ENCODE peak calls at places on chromosomes 11 and 22, in seven cellular contexts. R, N, I, V, C, U and Z are unnamed samples.

GRCh38 chr11:76265771-76266241 is 59.5 kb upstream of the WNT11 start:
- DNase-seq in C (no peak), R (no peak), I (no peak), N (no peak), U (no peak), V (no peak), Z (no peak)

GRCh38 chr11:134149371-134149770 is 74.4 kb downstream of the NCAPD3 start:
- DNase-seq in R (no peak), U (no peak), V (no peak), C (no peak), N (no peak), I (no peak), Z (no peak)

GRCh38 chr11:9228086-9228485 is 37.1 kb downstream of the DENND5A start:
- DNase-seq in U (no peak), V (no peak), N (no peak), C (no peak), I (no peak), R (peak), Z (no peak)

GRCh38 chr22:41479671-41480396 is 10.9 kb downstream of the ACO2 start:
- DNase-seq in V (no peak), R (peak), I (no peak), N (no peak), C (no peak), U (no peak), Z (no peak)

GRCh38 chr11:70128435-70128906 is 50.4 kb downstream of the ANO1 start:
- DNase-seq in R (no peak), U (no peak), C (no peak), N (peak), V (no peak), I (peak), Z (peak)

GRCh38 chr11:20050551-20051333 is 109.5 kb downstream of the DBX1 start:
- DNase-seq in I (no peak), N (no peak), C (no peak), V (no peak), U (no peak), R (no peak), Z (no peak)

GRCh38 chr22:22788460-22789037 is 99.1 kb upstream of the IGLL5 start:
- DNase-seq in N (no peak), C (no peak), R (no peak), U (no peak), I (no peak), V (no peak), Z (no peak)

GRCh38 chr11:86814775-86815174 is 14.4 kb downstream of the PRSS23 start:
- DNase-seq in V (no peak), N (no peak), C (no peak), I (no peak), U (no peak), R (no peak), Z (no peak)

GRCh38 chr11:72583177-72583553 is 91.1 kb downstream of the PDE2A start:
- DNase-seq in U (no peak), V (no peak), N (no peak), R (no peak), I (no peak), C (no peak), Z (no peak)

GRCh38 chr11:104256525-104256924 is 92.6 kb upstream of the PDGFD start:
- DNase-seq in U (no peak), N (no peak), R (no peak), C (no peak), V (no peak), I (no peak), Z (no peak)

GRCh38 chr11:48088682-48089050 is 108.3 kb downstream of the PTPRJ start:
- DNase-seq in V (no peak), U (no peak), N (no peak), I (no peak), R (no peak), C (no peak), Z (peak)

GRCh38 chr11:36672815-36673450 is 74.9 kb upstream of the RAG2 start:
- DNase-seq in U (no peak), R (no peak), I (peak), N (peak), C (peak), V (peak), Z (peak)

GRCh38 chr11:17873571-17873970 is 139.0 kb downstream of the KCNC1 start:
- DNase-seq in C (no peak), I (no peak), V (no peak), N (no peak), R (no peak), U (no peak), Z (no peak)

GRCh38 chr11:7600205-7600775 is 73.0 kb downstream of the CYB5R2 start:
- DNase-seq in N (peak), V (no peak), R (no peak), C (no peak), U (no peak), I (peak), Z (no peak)

GRCh38 chr11:55719608-55720160 is 53.6 kb upstream of the OR5D13 start:
- DNase-seq in I (no peak), R (no peak), C (no peak), U (no peak), V (no peak), N (no peak), Z (no peak)

GRCh38 chr22:23180893-23181762 is 819 bp downstream of the BCR start:
- DNase-seq in V (peak), N (no peak), U (no peak), I (no peak), R (no peak), C (peak), Z (no peak)

GRCh38 chr11:118000067-118000849 is 14.1 kb downstream of the IL10RA start:
- DNase-seq in C (no peak), V (no peak), R (no peak), N (no peak), U (no peak), I (no peak), Z (no peak)

GRCh38 chr22:45216133-45217003 is 24.3 kb downstream of the KIAA0930 start:
- DNase-seq in I (no peak), V (no peak), N (no peak), R (no peak), U (no peak), C (no peak), Z (no peak)

GRCh38 chr22:40898850-40899357 is 37.0 kb upstream of the DNAJB7 start:
- DNase-seq in U (peak), C (peak), V (peak), R (no peak), I (peak), N (peak), Z (peak)

GRCh38 chr22:31230871-31231621 is 18.9 kb downstream of the LIMK2 start:
- DNase-seq in N (peak), I (no peak), V (peak), C (peak), R (no peak), U (no peak), Z (peak)

GRCh38 chr11:6201486-6201885 is 2.5 kb downstream of the OR52W1 start:
- DNase-seq in V (no peak), C (no peak), U (no peak), R (no peak), I (no peak), N (no peak), Z (no peak)

GRCh38 chr11:3103076-3103475 is 45.9 kb upstream of the CARS1 start:
- DNase-seq in V (peak), N (no peak), U (no peak), I (no peak), C (no peak), R (no peak), Z (no peak)

GRCh38 chr11:10809373-10810199 is 860 bp upstream of the EIF4G2 start:
- DNase-seq in N (no peak), C (peak), U (no peak), V (no peak), I (peak), R (peak), Z (peak)

GRCh38 chr11:64118871-64119495 is 46.9 kb downstream of the MACROD1 start:
- DNase-seq in V (no peak), C (no peak), R (no peak), I (no peak), N (no peak), U (no peak), Z (no peak)

GRCh38 chr22:37623075-37624016 is 14.7 kb downstream of the GGA1 start:
- DNase-seq in N (peak), U (no peak), R (peak), C (peak), I (no peak), V (peak), Z (peak)
- TF ChIP-seq JUND in N (no peak), U (no peak), R (no peak), C (no peak), I (no peak), V (no peak), Z (no peak)

GRCh38 chr11:971731-972365 is 46.2 kb downstream of the AP2A2 start:
- DNase-seq in I (no peak), V (no peak), C (no peak), U (no peak), R (no peak), N (no peak), Z (no peak)

GRCh38 chr11:969651-970205 is 44.1 kb downstream of the AP2A2 start:
- DNase-seq in I (no peak), R (no peak), V (no peak), N (no peak), U (no peak), C (no peak), Z (no peak)

GRCh38 chr11:972812-973211 is 47.1 kb downstream of the AP2A2 start:
- DNase-seq in V (no peak), I (no peak), C (no peak), N (no peak), U (no peak), R (no peak), Z (no peak)

GRCh38 chr11:970319-970871 is 44.7 kb downstream of the AP2A2 start:
- DNase-seq in C (no peak), V (no peak), R (no peak), I (no peak), N (no peak), U (no peak), Z (no peak)

DNA sequence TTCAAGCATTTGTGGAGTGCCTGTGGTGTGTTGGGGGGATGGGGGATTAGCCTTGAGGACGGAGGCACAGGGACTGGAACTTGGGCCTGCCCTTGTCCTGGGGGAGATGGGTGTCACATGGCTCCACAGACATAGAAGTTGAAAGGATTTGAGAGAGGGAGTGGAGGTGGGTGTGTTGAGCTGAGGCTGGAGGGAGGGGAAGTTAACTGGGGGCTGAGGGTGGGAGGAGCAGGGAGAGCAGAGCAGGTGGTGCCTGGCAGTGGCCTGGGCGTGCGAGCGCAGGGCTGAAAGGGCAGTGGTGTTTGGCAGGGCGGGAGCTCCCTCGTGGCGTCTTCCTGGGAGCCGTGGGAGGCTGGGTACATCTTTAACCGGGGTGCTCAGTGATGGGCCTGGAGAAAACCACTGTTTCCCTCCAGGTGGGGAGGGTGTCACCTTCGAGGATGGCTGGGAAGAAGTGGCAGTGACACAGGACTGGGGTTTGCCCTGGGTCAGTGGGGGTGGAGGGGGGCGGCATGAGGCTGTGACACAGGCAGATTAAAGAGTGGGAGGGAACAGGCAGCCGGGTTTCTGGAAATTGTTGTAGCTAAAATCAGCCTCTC is 45.5 kb downstream of the AP2A2 start:
- DNase-seq in I (no peak), C (no peak), U (no peak), V (no peak), R (no peak), N (no peak), Z (no peak)
- TF ChIP-seq JUND in I (no peak), C (no peak), U (no peak), V (no peak), R (no peak), N (no peak), Z (no peak)

GRCh38 chr22:26610072-26610958 is 7.5 kb downstream of the CRYBB1 start:
- DNase-seq in N (no peak), I (no peak), R (no peak), V (no peak), U (peak), C (no peak), Z (no peak)
- TF ChIP-seq JUND in N (no peak), I (no peak), R (no peak), V (peak), U (peak), C (no peak), Z (no peak)

GRCh38 chr11:123608945-123609344 is 45.5 kb downstream of the SCN3B start:
- DNase-seq in C (no peak), U (no peak), N (no peak), R (no peak), I (no peak), V (no peak), Z (no peak)
- TF ChIP-seq JUND in C (no peak), U (no peak), N (no peak), R (no peak), I (no peak), V (no peak), Z (no peak)

GRCh38 chr11:77515483-77515882 is 41.6 kb upstream of the PAK1 start:
- DNase-seq in I (no peak), V (no peak), R (peak), C (no peak), N (peak), U (no peak), Z (peak)
- TF ChIP-seq JUND in I (no peak), V (no peak), R (no peak), C (no peak), N (no peak), U (no peak), Z (no peak)

GRCh38 chr11:13119928-13120520 is 110.9 kb downstream of the RASSF10 start:
- DNase-seq in I (no peak), U (no peak), R (no peak), C (no peak), N (no peak), V (no peak), Z (no peak)
- TF ChIP-seq JUND in I (no peak), U (no peak), R (no peak), C (no peak), N (no peak), V (no peak), Z (no peak)

DNA sequence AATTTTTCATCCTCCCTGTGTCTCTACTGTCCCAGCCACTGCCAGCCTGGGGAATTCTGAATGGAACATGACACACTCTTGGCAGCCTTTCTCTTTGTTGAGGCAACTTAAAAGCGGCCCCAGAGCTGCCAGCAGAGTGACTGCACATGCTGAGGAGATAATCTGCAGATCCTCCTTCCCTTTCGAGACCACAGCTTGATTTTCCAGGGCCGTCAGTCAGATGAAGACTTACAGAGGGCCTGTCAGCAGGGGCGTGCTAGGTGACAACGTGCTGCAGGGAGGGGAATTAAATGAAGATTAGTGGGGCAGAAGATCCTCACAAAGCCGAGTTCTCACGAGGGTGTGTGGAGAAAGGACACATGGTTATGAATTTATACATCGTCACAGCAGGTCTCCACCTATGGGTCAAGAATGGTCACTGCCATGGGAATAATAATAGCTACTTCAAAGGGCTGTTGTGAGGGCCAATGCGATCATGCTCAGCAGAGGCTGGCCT is 193.5 kb upstream of the PITPNB start:
- DNase-seq in N (peak), C (peak), V (peak), I (peak), U (no peak), R (no peak), Z (no peak)
- TF ChIP-seq JUND in N (no peak), C (no peak), V (peak), I (no peak), U (no peak), R (no peak), Z (no peak)